ENCODE peak calls at places on chromosomes 2 and 18, in ten cellular contexts. One of them, this sample, is unnamed.

GRCh38 chr2:55957142-55957541 is 33.6 kb upstream of the EFEMP1 start:
- DNase-seq in fibroblast of mammary gland: peak; percentile 45
- DNase-seq in HepG2: no peak
- DNase-seq in mammary epithelial cell: no peak
- DNase-seq in fibroblast of lung: peak; percentile 71
- DNase-seq in fibroblast of pulmonary artery: peak; percentile 67
- DNase-seq in GM12865: no peak
- DNase-seq in astrocyte of the spinal cord: no peak
- DNase-seq in AG04450: no peak
- DNase-seq in CD8-positive, alpha-beta T cell: no peak
- DNase-seq in this sample: peak; percentile 57

GRCh38 chr2:3108105-3108504 is 269.5 kb downstream of the EIPR1 start:
- DNase-seq in fibroblast of mammary gland: no peak
- DNase-seq in HepG2: no peak
- DNase-seq in mammary epithelial cell: no peak
- DNase-seq in fibroblast of lung: no peak
- DNase-seq in fibroblast of pulmonary artery: no peak
- DNase-seq in GM12865: no peak
- DNase-seq in astrocyte of the spinal cord: no peak
- DNase-seq in AG04450: no peak
- DNase-seq in CD8-positive, alpha-beta T cell: no peak
- DNase-seq in this sample: no peak

GRCh38 chr2:99682280-99683060 is 192.7 kb upstream of the REV1 start:
- DNase-seq in fibroblast of mammary gland: no peak
- DNase-seq in HepG2: no peak
- DNase-seq in mammary epithelial cell: no peak
- DNase-seq in fibroblast of lung: peak; percentile 93
- DNase-seq in fibroblast of pulmonary artery: no peak
- DNase-seq in GM12865: no peak
- DNase-seq in astrocyte of the spinal cord: peak; percentile 65
- DNase-seq in AG04450: no peak
- DNase-seq in CD8-positive, alpha-beta T cell: no peak
- DNase-seq in this sample: peak; percentile 50

GRCh38 chr2:54728669-54729120 is 5.2 kb downstream of the EML6 start:
- DNase-seq in fibroblast of mammary gland: peak; percentile 96
- DNase-seq in HepG2: peak; percentile 80
- DNase-seq in mammary epithelial cell: peak; percentile 87
- DNase-seq in fibroblast of lung: peak; percentile 90
- DNase-seq in fibroblast of pulmonary artery: peak; percentile 70
- DNase-seq in GM12865: no peak
- DNase-seq in astrocyte of the spinal cord: peak; percentile 84
- DNase-seq in AG04450: peak; percentile 30
- DNase-seq in CD8-positive, alpha-beta T cell: no peak
- DNase-seq in this sample: peak; percentile 47

GRCh38 chr18:3114026-3114425 is 101.1 kb upstream of the LPIN2 start:
- DNase-seq in fibroblast of mammary gland: no peak
- DNase-seq in HepG2: no peak
- DNase-seq in mammary epithelial cell: no peak
- DNase-seq in fibroblast of lung: no peak
- DNase-seq in fibroblast of pulmonary artery: no peak
- DNase-seq in GM12865: no peak
- DNase-seq in astrocyte of the spinal cord: no peak
- DNase-seq in AG04450: no peak
- DNase-seq in CD8-positive, alpha-beta T cell: no peak
- DNase-seq in this sample: no peak

GRCh38 chr2:239278941-239279365 is 121.9 kb downstream of the HDAC4 start:
- DNase-seq in fibroblast of mammary gland: peak; percentile 91
- DNase-seq in HepG2: no peak
- DNase-seq in mammary epithelial cell: no peak
- DNase-seq in fibroblast of lung: peak; percentile 56
- DNase-seq in fibroblast of pulmonary artery: peak; percentile 21
- DNase-seq in GM12865: no peak
- DNase-seq in astrocyte of the spinal cord: peak; percentile 49
- DNase-seq in AG04450: no peak
- DNase-seq in CD8-positive, alpha-beta T cell: no peak
- DNase-seq in this sample: no peak

GRCh38 chr2:174342600-174343342 is 8.0 kb downstream of the SP9 start:
- DNase-seq in fibroblast of mammary gland: no peak
- DNase-seq in HepG2: no peak
- DNase-seq in mammary epithelial cell: no peak
- DNase-seq in fibroblast of lung: no peak
- DNase-seq in fibroblast of pulmonary artery: no peak
- DNase-seq in GM12865: no peak
- DNase-seq in astrocyte of the spinal cord: no peak
- DNase-seq in AG04450: no peak
- DNase-seq in CD8-positive, alpha-beta T cell: no peak
- DNase-seq in this sample: no peak

GRCh38 chr2:204892506-204893255 is 347.4 kb downstream of the PARD3B start:
- DNase-seq in fibroblast of mammary gland: peak; percentile 81
- DNase-seq in HepG2: no peak
- DNase-seq in mammary epithelial cell: peak; percentile 81
- DNase-seq in fibroblast of lung: peak; percentile 81
- DNase-seq in fibroblast of pulmonary artery: peak; percentile 27
- DNase-seq in GM12865: no peak
- DNase-seq in astrocyte of the spinal cord: peak; percentile 50
- DNase-seq in AG04450: no peak
- DNase-seq in CD8-positive, alpha-beta T cell: no peak
- DNase-seq in this sample: no peak

GRCh38 chr2:54103454-54104314 is 11.7 kb upstream of the ACYP2 start:
- DNase-seq in fibroblast of mammary gland: peak; percentile 83
- DNase-seq in HepG2: peak; percentile 79
- DNase-seq in mammary epithelial cell: peak; percentile 91
- DNase-seq in fibroblast of lung: peak; percentile 63
- DNase-seq in fibroblast of pulmonary artery: peak; percentile 67
- DNase-seq in GM12865: peak; percentile 46
- DNase-seq in astrocyte of the spinal cord: peak; percentile 69
- DNase-seq in AG04450: no peak
- DNase-seq in CD8-positive, alpha-beta T cell: peak; percentile 11
- DNase-seq in this sample: peak; percentile 20

DNA sequence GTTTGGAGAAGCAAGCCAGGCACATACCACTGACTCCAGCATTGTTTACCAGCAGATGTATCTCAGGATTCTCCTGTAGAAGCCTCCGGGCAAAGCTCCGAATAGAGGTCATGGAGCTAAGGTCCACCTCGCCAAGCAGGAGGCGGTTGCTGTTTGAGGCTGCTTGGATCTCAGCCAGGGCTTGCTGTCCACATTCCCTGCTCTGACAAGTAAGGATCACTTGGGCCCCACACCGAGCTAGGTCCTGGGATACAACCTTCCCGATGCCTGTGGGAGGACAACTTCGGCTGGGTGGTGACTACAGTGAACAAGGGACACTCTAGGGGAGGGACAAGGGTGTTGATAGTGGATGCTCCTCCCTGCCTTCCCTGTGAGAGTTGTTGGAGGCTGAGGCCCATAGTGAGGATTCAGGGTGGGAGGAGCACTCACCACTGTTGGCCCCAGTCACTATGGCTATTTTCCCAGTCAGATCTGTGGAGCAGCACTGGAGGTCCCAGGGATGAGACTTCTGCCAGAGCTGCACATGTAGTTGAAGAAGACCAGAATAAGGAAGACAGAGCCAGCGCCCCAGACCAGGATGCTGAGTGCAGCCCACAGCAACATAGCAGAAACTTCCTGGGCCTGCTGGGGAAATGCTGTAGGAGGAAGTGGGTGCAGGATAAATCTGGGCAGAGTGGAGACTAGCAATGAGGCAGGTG is 8.3 kb downstream of the C2orf81 start:
- DNase-seq in fibroblast of mammary gland: no peak
- DNase-seq in HepG2: peak; percentile 78
- DNase-seq in mammary epithelial cell: no peak
- DNase-seq in fibroblast of lung: no peak
- DNase-seq in fibroblast of pulmonary artery: no peak
- DNase-seq in GM12865: no peak
- DNase-seq in astrocyte of the spinal cord: no peak
- DNase-seq in AG04450: no peak
- DNase-seq in CD8-positive, alpha-beta T cell: no peak
- DNase-seq in this sample: no peak
- H3K4me3 ChIP-seq in fibroblast of mammary gland: no peak overlapping the region
- H3K4me3 ChIP-seq in HepG2: peak overlapping the region; percentile 2
- H3K4me3 ChIP-seq in mammary epithelial cell: no peak overlapping the region
- H3K4me3 ChIP-seq in fibroblast of lung: no peak overlapping the region
- H3K4me3 ChIP-seq in fibroblast of pulmonary artery: no peak overlapping the region
- H3K4me3 ChIP-seq in GM12865: no peak overlapping the region
- H3K4me3 ChIP-seq in astrocyte of the spinal cord: no peak overlapping the region
- H3K4me3 ChIP-seq in AG04450: no peak overlapping the region
- H3K4me3 ChIP-seq in CD8-positive, alpha-beta T cell: no peak overlapping the region
- H3K4me3 ChIP-seq in this sample: no peak overlapping the region

DNA sequence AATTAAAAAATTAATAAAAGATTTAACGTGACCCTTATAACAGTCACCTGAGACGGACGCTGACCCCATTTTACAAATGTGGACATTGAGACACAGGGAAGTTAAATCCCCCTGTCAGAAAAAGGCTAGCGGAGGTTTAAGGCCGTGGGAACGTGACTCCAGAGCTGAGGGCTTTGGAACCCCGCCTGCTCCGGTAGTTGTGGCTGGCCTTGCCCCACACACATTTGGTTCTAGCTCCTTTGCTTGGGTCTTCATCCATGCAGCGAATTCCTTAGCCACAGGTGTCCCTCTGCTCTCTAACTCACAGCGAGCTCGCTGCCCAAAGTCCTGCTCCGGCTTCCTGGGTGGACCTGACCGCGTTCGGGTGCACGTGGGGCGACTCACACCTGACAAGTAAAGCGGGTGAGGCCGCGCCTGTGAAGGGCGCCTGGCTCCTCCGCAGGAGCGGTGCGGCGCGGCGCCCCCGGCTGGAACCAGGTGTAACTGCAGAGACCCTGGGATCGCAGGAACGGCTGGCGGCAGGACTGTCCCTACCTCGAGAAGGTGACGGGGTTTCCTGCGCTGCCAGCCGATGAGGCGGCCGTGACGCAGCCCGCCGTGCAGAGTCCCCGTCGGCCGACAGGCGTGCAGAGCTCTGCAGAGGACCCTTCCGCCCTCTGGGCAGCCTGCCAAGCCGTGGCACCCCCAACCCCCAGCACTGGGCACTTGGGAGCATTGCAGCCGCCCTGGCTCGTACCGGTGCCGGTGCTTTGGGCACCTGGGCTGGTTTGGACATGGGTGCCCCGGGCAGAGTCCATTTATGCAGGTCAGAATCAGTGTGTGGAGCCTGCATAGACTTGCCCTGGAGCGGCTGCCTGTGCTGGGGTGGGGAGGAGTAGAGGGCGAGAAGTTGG is 2.4 kb upstream of the PROC start:
- DNase-seq in fibroblast of mammary gland: no peak
- DNase-seq in HepG2: no peak
- DNase-seq in mammary epithelial cell: peak; percentile 72
- DNase-seq in fibroblast of lung: peak; percentile 36
- DNase-seq in fibroblast of pulmonary artery: no peak
- DNase-seq in GM12865: peak; percentile 68
- DNase-seq in astrocyte of the spinal cord: peak; percentile 37
- DNase-seq in AG04450: no peak
- DNase-seq in CD8-positive, alpha-beta T cell: peak; percentile 69
- DNase-seq in this sample: no peak
- TF ChIP-seq CTCF in fibroblast of mammary gland: no peak
- TF ChIP-seq CTCF in HepG2: peak; percentile 65
- TF ChIP-seq CTCF in mammary epithelial cell: peak; percentile 45
- TF ChIP-seq CTCF in fibroblast of lung: peak; percentile 7
- TF ChIP-seq CTCF in fibroblast of pulmonary artery: peak; percentile 42
- TF ChIP-seq CTCF in GM12865: peak; percentile 70
- TF ChIP-seq CTCF in astrocyte of the spinal cord: peak; percentile 63
- TF ChIP-seq CTCF in AG04450: peak; percentile 44
- TF ChIP-seq CTCF in CD8-positive, alpha-beta T cell: peak; percentile 82
- TF ChIP-seq CTCF in this sample: peak; percentile 59

GRCh38 chr2:127182626-127183458 is 37.3 kb downstream of the CYP27C1 start:
- DNase-seq in fibroblast of mammary gland: no peak
- DNase-seq in HepG2: no peak
- DNase-seq in mammary epithelial cell: no peak
- DNase-seq in fibroblast of lung: no peak
- DNase-seq in fibroblast of pulmonary artery: no peak
- DNase-seq in GM12865: no peak
- DNase-seq in astrocyte of the spinal cord: no peak
- DNase-seq in AG04450: no peak
- DNase-seq in CD8-positive, alpha-beta T cell: no peak
- DNase-seq in this sample: no peak
- H3K4me3 ChIP-seq in fibroblast of mammary gland: no peak overlapping the region
- H3K4me3 ChIP-seq in HepG2: no peak overlapping the region
- H3K4me3 ChIP-seq in mammary epithelial cell: no peak overlapping the region
- H3K4me3 ChIP-seq in fibroblast of lung: no peak overlapping the region
- H3K4me3 ChIP-seq in fibroblast of pulmonary artery: no peak overlapping the region
- H3K4me3 ChIP-seq in GM12865: no peak overlapping the region
- H3K4me3 ChIP-seq in astrocyte of the spinal cord: no peak overlapping the region
- H3K4me3 ChIP-seq in AG04450: no peak overlapping the region
- H3K4me3 ChIP-seq in CD8-positive, alpha-beta T cell: no peak overlapping the region
- H3K4me3 ChIP-seq in this sample: no peak overlapping the region

GRCh38 chr2:197496695-197497094 is 2.9 kb downstream of the HSPD1 start:
- DNase-seq in fibroblast of mammary gland: no peak
- DNase-seq in HepG2: no peak
- DNase-seq in mammary epithelial cell: no peak
- DNase-seq in fibroblast of lung: no peak
- DNase-seq in fibroblast of pulmonary artery: no peak
- DNase-seq in GM12865: no peak
- DNase-seq in astrocyte of the spinal cord: no peak
- DNase-seq in AG04450: no peak
- DNase-seq in CD8-positive, alpha-beta T cell: no peak
- DNase-seq in this sample: no peak
- TF ChIP-seq CTCF in fibroblast of mammary gland: no peak
- TF ChIP-seq CTCF in HepG2: no peak
- TF ChIP-seq CTCF in mammary epithelial cell: no peak
- TF ChIP-seq CTCF in fibroblast of lung: no peak
- TF ChIP-seq CTCF in fibroblast of pulmonary artery: no peak
- TF ChIP-seq CTCF in GM12865: no peak
- TF ChIP-seq CTCF in astrocyte of the spinal cord: no peak
- TF ChIP-seq CTCF in AG04450: no peak
- TF ChIP-seq CTCF in CD8-positive, alpha-beta T cell: no peak
- TF ChIP-seq CTCF in this sample: no peak

GRCh38 chr2:231743376-231744116 is 35.2 kb downstream of the PTMA start:
- DNase-seq in fibroblast of mammary gland: no peak
- DNase-seq in HepG2: no peak
- DNase-seq in mammary epithelial cell: no peak
- DNase-seq in fibroblast of lung: no peak
- DNase-seq in fibroblast of pulmonary artery: no peak
- DNase-seq in GM12865: no peak
- DNase-seq in astrocyte of the spinal cord: no peak
- DNase-seq in AG04450: no peak
- DNase-seq in CD8-positive, alpha-beta T cell: no peak
- DNase-seq in this sample: no peak

GRCh38 chr2:231732604-231733003 is 24.3 kb downstream of the PTMA start:
- DNase-seq in fibroblast of mammary gland: no peak
- DNase-seq in HepG2: no peak
- DNase-seq in mammary epithelial cell: no peak
- DNase-seq in fibroblast of lung: no peak
- DNase-seq in fibroblast of pulmonary artery: no peak
- DNase-seq in GM12865: no peak
- DNase-seq in astrocyte of the spinal cord: no peak
- DNase-seq in AG04450: no peak
- DNase-seq in CD8-positive, alpha-beta T cell: no peak
- DNase-seq in this sample: no peak

DNA sequence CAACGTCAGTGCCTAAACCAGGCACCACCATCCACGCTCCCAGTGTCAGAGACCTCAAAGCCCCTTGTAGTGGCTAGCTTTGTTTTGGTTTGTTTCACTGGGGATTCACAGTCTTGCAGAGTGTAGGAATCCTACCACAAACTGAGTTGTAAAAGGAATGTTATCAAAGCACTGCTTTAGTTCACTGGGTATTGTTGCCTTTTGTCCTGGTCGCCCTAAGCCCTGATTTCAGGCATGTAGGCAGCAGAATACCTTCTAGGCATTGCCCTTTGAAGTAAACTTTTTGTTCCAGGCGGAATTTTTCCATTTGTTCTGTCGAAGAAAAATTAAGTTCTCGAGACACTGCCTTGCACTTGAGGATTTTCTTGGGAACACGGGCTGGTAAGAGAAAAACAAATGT is 29.4 kb downstream of the PTMA start:
- DNase-seq in fibroblast of mammary gland: no peak
- DNase-seq in HepG2: no peak
- DNase-seq in mammary epithelial cell: no peak
- DNase-seq in fibroblast of lung: no peak
- DNase-seq in fibroblast of pulmonary artery: no peak
- DNase-seq in GM12865: no peak
- DNase-seq in astrocyte of the spinal cord: no peak
- DNase-seq in AG04450: no peak
- DNase-seq in CD8-positive, alpha-beta T cell: no peak
- DNase-seq in this sample: no peak
- H3K4me3 ChIP-seq in fibroblast of mammary gland: no peak overlapping the region
- H3K4me3 ChIP-seq in HepG2: no peak overlapping the region
- H3K4me3 ChIP-seq in mammary epithelial cell: no peak overlapping the region
- H3K4me3 ChIP-seq in fibroblast of lung: no peak overlapping the region
- H3K4me3 ChIP-seq in fibroblast of pulmonary artery: no peak overlapping the region
- H3K4me3 ChIP-seq in GM12865: no peak overlapping the region
- H3K4me3 ChIP-seq in astrocyte of the spinal cord: no peak overlapping the region
- H3K4me3 ChIP-seq in AG04450: no peak overlapping the region
- H3K4me3 ChIP-seq in CD8-positive, alpha-beta T cell: no peak overlapping the region
- H3K4me3 ChIP-seq in this sample: no peak overlapping the region

This sample was measured in astrocyte of the cerebellum.